ENCODE peak calls at places on chromosomes 12 and 14, in six cellular contexts. A is WTC11; Q is AG20443; O is GM03348; V is glutamatergic neuron; H is activated CD8-positive, alpha-beta memory T cell treated with anti-CD3 and anti-CD28 coated beads, Interleukin-2, amount 10 ng/mL, durations not matched to agents 7 days and 5 days. Z is an unnamed sample.

GRCh38 chr12:130391186-130391585 is 53.5 kb downstream of the PIWIL1 start:
- DNase-seq in O (no peak), Q (no peak), H (no peak), A (no peak), V (no peak), Z (no peak)

GRCh38 chr14:23294734-23295561 is 7.7 kb downstream of the PPP1R3E start:
- DNase-seq in Q (peak), A (peak), O (peak), V (peak), H (peak), Z (peak)

GRCh38 chr14:26995301-26995700 is 397.5 kb upstream of the NOVA1 start:
- DNase-seq in V (no peak), O (no peak), Q (no peak), H (no peak), A (no peak), Z (no peak)

GRCh38 chr14:51846631-51847488 is 13.6 kb upstream of the GNG2 start:
- DNase-seq in A (peak), O (no peak), Q (peak), H (peak), V (peak), Z (peak)

GRCh38 chr12:132160016-132160415 is 15.8 kb downstream of the NOC4L start:
- DNase-seq in A (peak), V (peak), O (no peak), H (no peak), Q (no peak), Z (no peak)

GRCh38 chr14:96682401-96682800 is 114.8 kb upstream of the VRK1 start:
- DNase-seq in H (no peak), Q (no peak), A (no peak), O (no peak), V (no peak), Z (no peak)

GRCh38 chr12:69688021-69688420 is 11.1 kb downstream of the BEST3 start:
- DNase-seq in H (no peak), V (no peak), O (peak), A (no peak), Q (no peak), Z (no peak)

GRCh38 chr12:4881665-4882064 is 28.0 kb upstream of the KCNA1 start:
- DNase-seq in V (no peak), A (no peak), O (no peak), H (no peak), Q (no peak), Z (no peak)

GRCh38 chr12:20946732-20947131 is 136.2 kb downstream of the SLCO1B3 start:
- DNase-seq in H (no peak), Q (no peak), O (no peak), A (peak), V (peak), Z (no peak)

GRCh38 chr14:24483604-24484252 is 24.3 kb downstream of the CMA1 start:
- DNase-seq in Q (peak), V (no peak), A (no peak), O (no peak), H (no peak), Z (no peak)

GRCh38 chr12:14771651-14772137 is 31.6 kb downstream of the WBP11 start:
- DNase-seq in O (no peak), H (peak), V (no peak), A (peak), Q (no peak), Z (no peak)

GRCh38 chr12:52423661-52424503 is 10.3 kb downstream of the KRT75 start:
- DNase-seq in O (peak), A (no peak), H (no peak), V (no peak), Q (no peak), Z (no peak)

GRCh38 chr12:46292754-46293402 is 24.0 kb upstream of the SLC38A1 start:
- DNase-seq in Q (no peak), O (no peak), A (no peak), V (no peak), H (no peak), Z (no peak)

Z was measured in memory B cell.